ENCODE peak calls at places on chromosomes 1 and 21, in four cellular contexts. P is mesendoderm, M is IMR-90, W is neuronal stem cell. R is an unnamed sample.

GRCh38 chr1:198175418-198176170 is 18.8 kb downstream of the NEK7 start:
- DNase-seq in P (no peak), W (no peak), M (peak; percentile 82), R (no peak)

GRCh38 chr1:41526956-41527561 is 42.6 kb upstream of the EDN2 start:
- DNase-seq in P (no peak), W (no peak), M (no peak), R (no peak)

GRCh38 chr1:29785554-29785953 is 549.2 kb downstream of the PTPRU start:
- DNase-seq in P (no peak), W (no peak), M (no peak), R (no peak)

GRCh38 chr1:119275930-119276215 is 92.7 kb upstream of the HAO2 start:
- DNase-seq in P (no peak), W (no peak), M (no peak), R (no peak)

GRCh38 chr1:39084191-39084590 is 58.0 kb downstream of the NDUFS5 start:
- DNase-seq in P (no peak), M (no peak), W (no peak), R (no peak)

GRCh38 chr1:201503397-201504176 is 3.3 kb downstream of the CSRP1 start:
- DNase-seq in M (peak; percentile 100), P (peak; percentile 93), W (no peak), R (no peak)

GRCh38 chr1:193120604-193121166 is 1.1 kb upstream of the CDC73 start:
- DNase-seq in W (no peak), P (no peak), M (no peak), R (no peak)

GRCh38 chr1:246708166-246708565 is 16.0 kb upstream of the SCCPDH start:
- DNase-seq in W (no peak), P (no peak), M (no peak), R (no peak)

GRCh38 chr1:21931171-21932093 is 5.7 kb downstream of the HSPG2 start:
- DNase-seq in W (no peak), P (peak; percentile 88), M (peak; percentile 88), R (no peak)

GRCh38 chr1:177451191-177451590 is 280.4 kb downstream of the BRINP2 start:
- DNase-seq in W (no peak), M (no peak), P (no peak), R (no peak)

GRCh38 chr21:42207426-42207825 is 11.5 kb upstream of the ABCG1 start:
- DNase-seq in M (no peak), P (no peak), W (no peak), R (no peak)

GRCh38 chr1:160708118-160708517 is 3.5 kb downstream of the CD48 start:
- DNase-seq in W (no peak), P (no peak), M (no peak), R (no peak)

GRCh38 chr1:160708821-160709220 is 2.8 kb downstream of the CD48 start:
- DNase-seq in M (no peak), W (no peak), P (no peak), R (no peak)

GRCh38 chr1:160710531-160711252 is 930 bp downstream of the CD48 start:
- DNase-seq in W (no peak), M (no peak), P (no peak), R (no peak)

GRCh38 chr1:160709715-160710114 is 1.9 kb downstream of the CD48 start:
- DNase-seq in M (no peak), P (no peak), W (no peak), R (no peak)

GRCh38 chr1:160711528-160712311 is at the start of gene CD48:
- DNase-seq in W (no peak), M (no peak), P (no peak), R (no peak)
- H3K23ac ChIP-seq in W (no peak within 1 kb of the TSS), M (no peak within 1 kb of the TSS), P (no peak within 1 kb of the TSS), R (no peak within 1 kb of the TSS)

DNA sequence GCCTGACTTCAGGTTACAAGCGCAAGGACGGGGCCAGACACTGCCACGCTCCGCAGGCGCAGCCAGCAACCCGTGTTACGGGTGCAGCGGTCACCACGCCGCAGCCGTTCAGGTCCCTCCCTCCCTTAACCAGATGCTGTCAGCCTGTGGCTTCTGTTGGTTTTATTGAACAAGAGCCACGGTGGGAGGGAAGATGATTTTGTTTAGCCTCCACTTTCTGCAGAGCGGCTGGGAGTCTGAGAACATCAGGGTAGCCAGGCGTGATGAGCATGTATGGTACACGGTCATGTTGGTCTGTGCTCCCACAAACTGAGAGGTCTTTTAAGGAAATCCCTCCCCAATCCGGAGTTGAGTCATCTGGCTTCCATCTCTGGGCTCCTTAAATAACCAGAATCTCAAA is 18.5 kb upstream of the ADARB1 start:
- DNase-seq in W (no peak), M (peak; percentile 47), P (no peak), R (no peak)
- H3K23ac ChIP-seq in W (no peak overlapping the region), M (no peak overlapping the region), P (no peak overlapping the region), R (no peak overlapping the region)

GRCh38 chr1:226619031-226619430 is 70.5 kb downstream of the STUM start:
- DNase-seq in W (no peak), M (no peak), P (no peak), R (no peak)
- H3K23ac ChIP-seq in W (no peak overlapping the region), M (no peak overlapping the region), P (no peak overlapping the region), R (no peak overlapping the region)

GRCh38 chr21:29298348-29299045 is at the start of gene BACH1:
- DNase-seq in W (peak; percentile 84), P (peak; percentile 94), M (peak; percentile 91), R (peak; percentile 93)
- H3K23ac ChIP-seq in W (peak within 1 kb of the TSS; percentile 87), P (peak within 1 kb of the TSS; percentile 87), M (peak within 1 kb of the TSS; percentile 100), R (no peak within 1 kb of the TSS)

GRCh38 chr1:169201084-169201619 is 94.7 kb downstream of the ATP1B1 start:
- DNase-seq in P (no peak), W (no peak), M (peak; percentile 69), R (no peak)
- H3K23ac ChIP-seq in P (no peak overlapping the region), W (no peak overlapping the region), M (peak overlapping the region; percentile 53), R (no peak overlapping the region)

DNA sequence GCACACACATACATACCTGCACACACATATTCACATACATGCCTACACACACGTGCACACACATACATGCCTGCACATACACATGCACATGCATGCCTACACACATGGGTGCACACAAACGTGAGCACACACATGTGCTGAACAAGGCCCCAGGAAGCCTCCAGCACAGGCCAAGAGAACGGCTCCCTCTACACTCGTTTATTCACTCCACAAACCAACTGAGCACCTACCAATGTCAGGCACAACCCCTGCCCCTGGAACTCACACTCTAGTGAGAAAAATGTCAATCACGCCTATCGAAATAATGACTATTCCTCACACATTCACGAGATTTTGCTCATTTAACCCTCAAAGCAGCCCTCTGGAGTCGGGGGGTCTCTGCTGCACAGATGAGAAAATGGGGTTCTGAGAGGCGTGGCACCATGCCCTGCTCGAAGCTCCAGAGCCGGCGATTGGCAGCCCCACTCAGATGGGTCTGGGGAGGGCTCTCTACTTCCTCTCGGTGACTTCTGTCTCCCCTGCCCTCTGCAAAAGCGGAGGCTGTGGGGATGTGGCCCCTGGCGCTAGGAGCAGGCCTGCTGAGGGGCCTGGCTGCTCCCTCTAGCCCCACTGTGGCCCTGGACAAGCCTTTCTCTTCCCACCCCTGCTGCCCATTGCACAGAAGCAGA is 90.2 kb upstream of the RUNX3 start:
- DNase-seq in P (no peak), W (no peak), M (no peak), R (no peak)
- H3K23ac ChIP-seq in P (no peak overlapping the region), W (no peak overlapping the region), M (no peak overlapping the region), R (no peak overlapping the region)

GRCh38 chr1:94094466-94095111 is 26.4 kb downstream of the ABCA4 start:
- DNase-seq in W (no peak), P (peak; percentile 62), M (peak; percentile 78), R (no peak)
- H3K23ac ChIP-seq in W (no peak overlapping the region), P (no peak overlapping the region), M (peak overlapping the region; percentile 66), R (no peak overlapping the region)

DNA sequence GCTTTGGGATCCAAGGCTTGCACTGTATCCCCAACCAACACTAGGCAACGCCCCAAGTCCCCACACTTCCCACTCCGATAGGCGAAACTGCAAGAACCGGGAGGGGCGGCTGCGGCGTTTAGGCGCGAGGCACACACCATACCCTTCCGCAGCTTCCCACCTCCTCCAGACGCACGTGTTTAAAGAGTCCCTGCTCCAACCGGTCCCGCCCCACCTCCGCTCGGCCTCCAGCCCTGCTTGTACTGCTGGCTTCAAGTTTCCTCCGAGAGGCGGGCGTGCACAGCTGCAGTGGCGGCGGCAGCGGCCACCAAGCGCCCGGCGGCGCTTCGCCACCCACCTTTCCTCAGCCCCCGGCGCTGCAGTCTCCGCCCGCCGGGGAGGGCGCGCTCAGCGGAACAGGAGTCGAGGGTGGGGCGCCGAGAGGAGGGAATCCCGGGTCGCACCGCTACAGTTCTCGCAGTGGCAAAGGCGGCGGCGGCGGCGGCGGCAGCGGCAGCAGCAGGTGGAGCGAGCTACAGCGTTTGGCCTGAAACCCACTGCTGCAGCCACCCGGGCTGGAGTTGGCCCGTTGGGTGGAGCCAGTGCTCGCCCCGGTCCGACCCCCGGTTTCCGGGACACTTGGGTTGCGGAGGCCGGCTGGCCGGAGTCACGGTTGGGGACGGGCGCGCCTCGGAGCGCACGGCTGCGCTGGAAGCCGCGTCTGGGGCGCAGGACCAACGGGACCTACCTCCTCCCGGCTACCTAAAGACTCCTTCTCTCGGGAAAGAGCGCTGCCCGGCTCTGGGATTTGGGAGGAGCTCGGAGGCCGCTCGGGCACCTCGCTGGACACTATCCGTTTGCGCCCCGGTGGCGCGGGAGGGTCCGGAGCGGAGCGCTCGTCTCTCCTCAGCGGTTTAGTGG is at the start of gene CNIH3:
- DNase-seq in W (peak; percentile 70), M (peak; percentile 55), P (peak; percentile 94), R (peak; percentile 53)
- H3K23ac ChIP-seq in W (peak within 1 kb of the TSS; percentile 71), M (peak within 1 kb of the TSS; percentile 68), P (peak within 1 kb of the TSS; percentile 72), R (no peak within 1 kb of the TSS)